ENCODE peak calls at places on chromosome 16, in six cellular contexts. One of them, this sample, is unnamed. For H3K36me3 and H3K4me1, the result is how much of the 10 kb centered on the place peaks cover.

GRCh38 chr16:55542459-55543082 is 23.9 kb upstream of the CAPNS2 start:
- DNase-seq in ovary: no peak
- DNase-seq in transverse colon: no peak
- DNase-seq in body of pancreas: no peak
- DNase-seq in heart left ventricle: no peak
- DNase-seq in sigmoid colon: no peak
- DNase-seq in this sample: no peak

GRCh38 chr16:56910114-56910511 is 21.8 kb upstream of the HERPUD1 start:
- DNase-seq in ovary: no peak
- DNase-seq in heart left ventricle: no peak
- DNase-seq in body of pancreas: no peak
- DNase-seq in transverse colon: no peak
- DNase-seq in sigmoid colon: no peak
- DNase-seq in this sample: no peak

GRCh38 chr16:4852221-4852872 is 5.1 kb downstream of the UBN1 start:
- DNase-seq in body of pancreas: no peak
- DNase-seq in transverse colon: peak
- DNase-seq in sigmoid colon: no peak
- DNase-seq in ovary: no peak
- DNase-seq in heart left ventricle: no peak
- DNase-seq in this sample: no peak

GRCh38 chr16:87702325-87702811 is 63.4 kb downstream of the KLHDC4 start:
- DNase-seq in transverse colon: peak
- DNase-seq in ovary: no peak
- DNase-seq in heart left ventricle: no peak
- DNase-seq in body of pancreas: no peak
- DNase-seq in sigmoid colon: no peak
- DNase-seq in this sample: no peak

GRCh38 chr16:55759983-55760664 is 72.8 kb downstream of the CES1 start:
- DNase-seq in transverse colon: no peak
- DNase-seq in body of pancreas: no peak
- DNase-seq in heart left ventricle: no peak
- DNase-seq in sigmoid colon: no peak
- DNase-seq in ovary: no peak
- DNase-seq in this sample: no peak

GRCh38 chr16:14489460-14489859 is 140.6 kb downstream of the PARN start:
- DNase-seq in ovary: no peak
- DNase-seq in body of pancreas: no peak
- DNase-seq in sigmoid colon: no peak
- DNase-seq in transverse colon: no peak
- DNase-seq in heart left ventricle: no peak
- DNase-seq in this sample: no peak

GRCh38 chr16:50202926-50203624 is 50.0 kb downstream of the TENT4B start:
- DNase-seq in transverse colon: no peak
- DNase-seq in sigmoid colon: no peak
- DNase-seq in heart left ventricle: no peak
- DNase-seq in ovary: no peak
- DNase-seq in body of pancreas: peak
- DNase-seq in this sample: no peak

GRCh38 chr16:50699345-50700159 is 6.1 kb downstream of the NOD2 start:
- DNase-seq in transverse colon: no peak
- DNase-seq in heart left ventricle: no peak
- DNase-seq in sigmoid colon: no peak
- DNase-seq in body of pancreas: no peak
- DNase-seq in ovary: no peak
- DNase-seq in this sample: no peak

GRCh38 chr16:7338826-7339225 is 6.2 kb downstream of the RBFOX1 start:
- DNase-seq in ovary: no peak
- DNase-seq in body of pancreas: no peak
- DNase-seq in heart left ventricle: no peak
- DNase-seq in sigmoid colon: no peak
- DNase-seq in transverse colon: no peak
- DNase-seq in this sample: no peak

GRCh38 chr16:89549007-89549700 is 11.3 kb upstream of the RPL13 start:
- DNase-seq in ovary: no peak
- DNase-seq in sigmoid colon: no peak
- DNase-seq in heart left ventricle: no peak
- DNase-seq in body of pancreas: no peak
- DNase-seq in transverse colon: no peak
- DNase-seq in this sample: no peak

GRCh38 chr16:12833939-12834338 is 30.3 kb upstream of the CPPED1 start:
- DNase-seq in sigmoid colon: no peak
- DNase-seq in heart left ventricle: no peak
- DNase-seq in ovary: no peak
- DNase-seq in body of pancreas: no peak
- DNase-seq in transverse colon: no peak
- DNase-seq in this sample: no peak

GRCh38 chr16:5979905-5980550 is 882.4 kb upstream of the EEF2KMT start:
- DNase-seq in heart left ventricle: no peak
- DNase-seq in ovary: no peak
- DNase-seq in body of pancreas: no peak
- DNase-seq in sigmoid colon: no peak
- DNase-seq in transverse colon: peak
- DNase-seq in this sample: no peak

GRCh38 chr16:8623634-8624033 is 2.1 kb downstream of the METTL22 start:
- DNase-seq in body of pancreas: no peak
- DNase-seq in sigmoid colon: peak
- DNase-seq in ovary: no peak
- DNase-seq in transverse colon: no peak
- DNase-seq in heart left ventricle: no peak
- DNase-seq in this sample: no peak

GRCh38 chr16:48959204-48959603 is 322.4 kb downstream of the CBLN1 start:
- DNase-seq in transverse colon: no peak
- DNase-seq in sigmoid colon: no peak
- DNase-seq in body of pancreas: no peak
- DNase-seq in ovary: no peak
- DNase-seq in heart left ventricle: no peak
- DNase-seq in this sample: no peak

GRCh38 chr16:69483611-69484010 is 59.2 kb downstream of the CYB5B start:
- DNase-seq in sigmoid colon: peak
- DNase-seq in transverse colon: no peak
- DNase-seq in ovary: no peak
- DNase-seq in heart left ventricle: no peak
- DNase-seq in body of pancreas: no peak
- DNase-seq in this sample: no peak

GRCh38 chr16:64656471-64656870 is 465.4 kb downstream of the CDH11 start:
- DNase-seq in heart left ventricle: no peak
- DNase-seq in ovary: no peak
- DNase-seq in transverse colon: no peak
- DNase-seq in body of pancreas: no peak
- DNase-seq in sigmoid colon: no peak
- DNase-seq in this sample: no peak

GRCh38 chr16:57204675-57205074 is 18.5 kb downstream of the RSPRY1 start:
- DNase-seq in sigmoid colon: no peak
- DNase-seq in heart left ventricle: no peak
- DNase-seq in transverse colon: no peak
- DNase-seq in body of pancreas: no peak
- DNase-seq in ovary: no peak
- DNase-seq in this sample: no peak

GRCh38 chr16:58814348-58814801 is 80.3 kb upstream of the GOT2 start:
- DNase-seq in transverse colon: peak
- DNase-seq in body of pancreas: peak
- DNase-seq in heart left ventricle: no peak
- DNase-seq in sigmoid colon: no peak
- DNase-seq in ovary: peak
- DNase-seq in this sample: peak

GRCh38 chr16:57380671-57381462 is 8.6 kb downstream of the CX3CL1 start:
- DNase-seq in transverse colon: no peak
- DNase-seq in sigmoid colon: no peak
- DNase-seq in heart left ventricle: peak
- DNase-seq in body of pancreas: peak
- DNase-seq in ovary: no peak
- DNase-seq in this sample: no peak

GRCh38 chr16:1740781-1741490 is 30.4 kb downstream of the NME3 start:
- DNase-seq in sigmoid colon: no peak
- DNase-seq in transverse colon: no peak
- DNase-seq in body of pancreas: no peak
- DNase-seq in heart left ventricle: no peak
- DNase-seq in ovary: no peak
- DNase-seq in this sample: no peak

GRCh38 chr16:6687593-6687992 is 645.1 kb upstream of the RBFOX1 start:
- DNase-seq in transverse colon: no peak
- DNase-seq in heart left ventricle: no peak
- DNase-seq in ovary: no peak
- DNase-seq in sigmoid colon: no peak
- DNase-seq in body of pancreas: no peak
- DNase-seq in this sample: no peak

GRCh38 chr16:9050102-9050830 is 41.2 kb upstream of the HAPSTR1 start:
- DNase-seq in ovary: no peak
- DNase-seq in transverse colon: no peak
- DNase-seq in heart left ventricle: no peak
- DNase-seq in sigmoid colon: no peak
- DNase-seq in body of pancreas: no peak
- DNase-seq in this sample: no peak

GRCh38 chr16:68328151-68328859 is 17.5 kb downstream of the PRMT7 start:
- DNase-seq in heart left ventricle: peak
- DNase-seq in ovary: peak
- DNase-seq in body of pancreas: peak
- DNase-seq in sigmoid colon: peak
- DNase-seq in transverse colon: peak
- DNase-seq in this sample: peak

GRCh38 chr16:66295191-66295590 is 71.3 kb upstream of the CDH5 start:
- DNase-seq in sigmoid colon: peak
- DNase-seq in transverse colon: no peak
- DNase-seq in heart left ventricle: no peak
- DNase-seq in ovary: no peak
- DNase-seq in body of pancreas: no peak
- DNase-seq in this sample: no peak

GRCh38 chr16:89700649-89701424 is 668 bp downstream of the SPATA2L start:
- DNase-seq in body of pancreas: peak
- DNase-seq in ovary: peak
- DNase-seq in transverse colon: peak
- DNase-seq in heart left ventricle: peak
- DNase-seq in sigmoid colon: no peak
- DNase-seq in this sample: peak

GRCh38 chr16:22123146-22123545 is 30.8 kb downstream of the VWA3A start:
- DNase-seq in transverse colon: no peak
- DNase-seq in body of pancreas: no peak
- DNase-seq in heart left ventricle: no peak
- DNase-seq in ovary: no peak
- DNase-seq in sigmoid colon: no peak
- DNase-seq in this sample: no peak

GRCh38 chr16:4936991-4937781 is at the start of gene PPL:
- DNase-seq in sigmoid colon: peak
- DNase-seq in body of pancreas: peak
- DNase-seq in heart left ventricle: peak
- DNase-seq in transverse colon: peak
- DNase-seq in ovary: peak
- DNase-seq in this sample: peak

GRCh38 chr16:22670551-22670970 is 143.4 kb upstream of the HS3ST2 start:
- DNase-seq in body of pancreas: no peak
- DNase-seq in heart left ventricle: no peak
- DNase-seq in ovary: no peak
- DNase-seq in transverse colon: no peak
- DNase-seq in sigmoid colon: peak
- DNase-seq in this sample: no peak

GRCh38 chr16:64898159-64898558 is 223.7 kb downstream of the CDH11 start:
- DNase-seq in ovary: no peak
- DNase-seq in transverse colon: no peak
- DNase-seq in body of pancreas: no peak
- DNase-seq in heart left ventricle: no peak
- DNase-seq in sigmoid colon: no peak
- DNase-seq in this sample: no peak

DNA sequence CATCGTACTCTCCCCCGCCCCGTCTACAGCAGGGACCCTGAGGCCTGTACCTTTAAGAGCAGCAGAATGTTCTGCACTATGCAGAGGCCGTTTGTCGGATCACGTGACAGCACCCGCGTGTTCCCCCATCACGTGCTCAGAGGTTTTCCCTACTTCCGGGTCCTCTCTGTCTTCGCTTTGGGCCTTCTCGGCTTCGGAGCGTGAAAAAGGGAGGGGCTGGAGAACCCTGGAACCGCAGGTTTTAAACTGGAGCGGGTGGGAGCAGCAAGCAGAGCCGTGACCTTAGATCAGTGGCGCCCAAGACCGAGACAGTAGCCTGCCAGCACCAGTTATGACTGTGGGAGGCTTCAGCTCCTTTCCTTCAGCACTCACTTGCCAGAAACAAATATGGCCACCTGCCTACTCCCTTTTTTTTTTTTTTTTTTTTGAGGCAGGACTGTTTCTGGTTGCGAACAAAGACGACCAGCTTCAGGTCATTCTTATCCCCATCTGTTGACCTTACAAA is at the start of gene CLN3:
- DNase-seq in transverse colon: peak
- DNase-seq in body of pancreas: peak
- DNase-seq in ovary: peak
- DNase-seq in sigmoid colon: peak
- DNase-seq in heart left ventricle: peak
- DNase-seq in this sample: peak
- TF ChIP-seq POLR2A in transverse colon: peak
- TF ChIP-seq POLR2A in body of pancreas: no peak
- TF ChIP-seq POLR2A in ovary: no peak
- TF ChIP-seq POLR2A in sigmoid colon: no peak
- TF ChIP-seq POLR2A in heart left ventricle: no peak
- TF ChIP-seq POLR2A in this sample: peak

DNA sequence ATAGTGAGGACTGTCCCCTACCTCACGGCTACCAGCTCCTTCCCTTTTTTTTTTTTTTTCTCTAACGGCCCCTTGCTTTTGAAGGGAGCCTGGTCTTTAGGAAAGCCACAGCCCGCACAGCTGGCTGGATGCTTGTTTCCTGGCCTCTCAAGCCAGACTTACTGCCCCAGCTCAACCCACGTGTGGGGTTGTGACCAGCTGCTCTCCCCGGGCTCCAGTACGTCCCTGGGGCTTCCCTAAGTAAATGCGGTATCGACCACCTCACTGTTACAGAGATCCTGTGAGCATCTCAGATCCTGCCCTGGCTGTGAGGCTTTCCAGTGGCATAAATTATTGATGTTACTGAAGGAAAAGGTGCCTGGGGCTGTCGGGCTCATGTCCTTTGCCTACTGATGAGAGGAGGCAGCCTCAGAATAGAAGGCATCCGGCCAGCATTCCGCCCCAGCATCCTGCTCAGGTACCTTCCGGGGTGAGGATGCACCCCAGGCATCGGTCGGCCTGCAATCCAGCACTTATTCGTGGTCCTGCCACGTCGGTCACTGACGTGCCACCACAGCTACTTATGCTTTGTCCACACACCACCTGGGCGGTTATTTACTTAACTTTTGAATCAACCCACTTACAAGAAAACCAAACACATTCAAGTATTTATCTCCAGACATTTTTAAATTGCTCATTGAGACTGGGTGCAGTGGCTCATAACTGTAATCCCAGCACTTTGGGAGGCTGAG is 9.7 kb downstream of the GPRC5B start:
- DNase-seq in body of pancreas: no peak
- DNase-seq in transverse colon: no peak
- DNase-seq in ovary: no peak
- DNase-seq in heart left ventricle: peak
- DNase-seq in sigmoid colon: no peak
- DNase-seq in this sample: no peak
- H3K36me3 ChIP-seq in body of pancreas: under half
- H3K36me3 ChIP-seq in transverse colon: under half
- H3K36me3 ChIP-seq in ovary: under half
- H3K36me3 ChIP-seq in heart left ventricle: under half
- H3K36me3 ChIP-seq in sigmoid colon: under half
- H3K36me3 ChIP-seq in this sample: under half

GRCh38 chr16:81864646-81865382 is 85.7 kb downstream of the PLCG2 start:
- DNase-seq in body of pancreas: no peak
- DNase-seq in ovary: no peak
- DNase-seq in transverse colon: no peak
- DNase-seq in heart left ventricle: peak
- DNase-seq in sigmoid colon: no peak
- DNase-seq in this sample: no peak
- H3K4me1 ChIP-seq in body of pancreas: under half
- H3K4me1 ChIP-seq in ovary: under half
- H3K4me1 ChIP-seq in transverse colon: under half
- H3K4me1 ChIP-seq in heart left ventricle: under half
- H3K4me1 ChIP-seq in sigmoid colon: under half
- H3K4me1 ChIP-seq in this sample: under half

GRCh38 chr16:53130193-53131049 is 75.6 kb downstream of the CHD9 start:
- DNase-seq in heart left ventricle: peak
- DNase-seq in transverse colon: peak
- DNase-seq in body of pancreas: peak
- DNase-seq in sigmoid colon: peak
- DNase-seq in ovary: peak
- DNase-seq in this sample: peak
- TF ChIP-seq POLR2A in heart left ventricle: no peak
- TF ChIP-seq POLR2A in transverse colon: peak
- TF ChIP-seq POLR2A in body of pancreas: peak
- TF ChIP-seq POLR2A in sigmoid colon: peak
- TF ChIP-seq POLR2A in ovary: peak
- TF ChIP-seq POLR2A in this sample: peak

This sample was measured in prostate gland.